ENCODE peak calls at places on chromosomes 7 and 10, in four cellular contexts. P, W, F and Z are unnamed samples.

GRCh38 chr10:1738950-1739349 is 1.6 kb upstream of the ADARB2 start:
- DNase-seq in W (no peak), F (no peak), P (no peak), Z (no peak)

GRCh38 chr10:94293344-94293743 is 69.4 kb downstream of the NOC3L start:
- DNase-seq in F (no peak), W (no peak), P (no peak), Z (no peak)

GRCh38 chr10:42952931-42953683 is 123.8 kb upstream of the RET start:
- DNase-seq in W (no peak), F (peak; percentile 2), P (no peak), Z (no peak)

GRCh38 chr10:100888957-100889356 is 23.8 kb upstream of the SLF2 start:
- DNase-seq in W (no peak), F (no peak), P (no peak), Z (no peak)

GRCh38 chr7:47361746-47362215 is 220.1 kb downstream of the TNS3 start:
- DNase-seq in W (no peak), P (no peak), F (no peak), Z (no peak)

GRCh38 chr7:4136036-4136435 is 546.1 kb upstream of the FOXK1 start:
- DNase-seq in F (no peak), P (no peak), W (no peak), Z (no peak)

GRCh38 chr7:2044311-2044882 is 188.3 kb downstream of the MAD1L1 start:
- DNase-seq in P (no peak), F (no peak), W (no peak), Z (no peak)

GRCh38 chr10:132707776-132708171 is 78.2 kb downstream of the NKX6-2 start:
- DNase-seq in F (no peak), W (no peak), P (no peak), Z (no peak)

GRCh38 chr10:88926484-88927249 is 25.9 kb downstream of the ACTA2 start:
- DNase-seq in P (no peak), F (no peak), W (no peak), Z (no peak)

GRCh38 chr7:157299613-157300405 is 37.0 kb upstream of the DNAJB6 start:
- DNase-seq in F (no peak), P (peak; percentile 32), W (no peak), Z (peak; percentile 34)

GRCh38 chr7:142956951-142957623 is 5.1 kb downstream of the KEL start:
- DNase-seq in F (no peak), W (no peak), P (no peak), Z (no peak)

GRCh38 chr10:75495434-75496190 is 64.2 kb downstream of the LRMDA start:
- DNase-seq in W (no peak), F (no peak), P (no peak), Z (no peak)

GRCh38 chr10:31318382-31318853 is 598 bp upstream of the ZEB1 start:
- DNase-seq in P (no peak), W (peak; percentile 32), F (peak; percentile 49), Z (no peak)

GRCh38 chr7:17769918-17770317 is 170.4 kb downstream of the SNX13 start:
- DNase-seq in W (peak; percentile 18), P (peak; percentile 27), F (peak; percentile 67), Z (peak; percentile 29)

GRCh38 chr7:116810267-116811116 is 51.9 kb upstream of the CAPZA2 start:
- DNase-seq in F (no peak), W (no peak), P (no peak), Z (no peak)

GRCh38 chr10:79070611-79071534 is 2.1 kb downstream of the ZMIZ1 start:
- DNase-seq in P (no peak), W (no peak), F (peak; percentile 37), Z (no peak)

GRCh38 chr10:122344741-122345258 is 29.7 kb upstream of the PLEKHA1 start:
- DNase-seq in P (no peak), F (no peak), W (no peak), Z (no peak)

GRCh38 chr7:6640246-6640721 is 3.2 kb downstream of the ZNF316 start:
- DNase-seq in F (no peak), P (no peak), W (no peak), Z (no peak)

GRCh38 chr10:114096864-114097263 is 53.2 kb downstream of the ADRB1 start:
- DNase-seq in W (no peak), F (no peak), P (no peak), Z (no peak)

GRCh38 chr7:101390901-101391301 is 28.2 kb downstream of the COL26A1 start:
- DNase-seq in F (peak; percentile 56), W (peak; percentile 2), P (no peak), Z (no peak)